ENCODE peak calls at places on chromosome 16, in five cellular contexts. One of them, this sample, is unnamed.
A peak's percentile ranks its signal among the peaks of the same experiment; 100 is the strongest.

GRCh38 chr16:85906349-85906748 is 7.4 kb downstream of the IRF8 start:
- DNase-seq in heart left ventricle: no peak
- DNase-seq in esophagus squamous epithelium: no peak
- DNase-seq in prostate gland: no peak
- DNase-seq in A549: no peak
- DNase-seq in this sample: peak; percentile 22

GRCh38 chr16:80723091-80723490 is 81.3 kb downstream of the CDYL2 start:
- DNase-seq in heart left ventricle: no peak
- DNase-seq in esophagus squamous epithelium: no peak
- DNase-seq in prostate gland: peak; percentile 17
- DNase-seq in A549: no peak
- DNase-seq in this sample: no peak

GRCh38 chr16:81397879-81398516 is 46.6 kb upstream of the CMIP start:
- DNase-seq in heart left ventricle: no peak
- DNase-seq in esophagus squamous epithelium: no peak
- DNase-seq in prostate gland: no peak
- DNase-seq in A549: no peak
- DNase-seq in this sample: no peak

GRCh38 chr16:67177743-67178699 is 5.7 kb downstream of the MATCAP1 start:
- DNase-seq in heart left ventricle: peak; percentile 71
- DNase-seq in esophagus squamous epithelium: no peak
- DNase-seq in prostate gland: peak; percentile 85
- DNase-seq in A549: peak; percentile 76
- DNase-seq in this sample: peak; percentile 95

GRCh38 chr16:84514874-84515835 is 10.7 kb upstream of the MEAK7 start:
- DNase-seq in heart left ventricle: no peak
- DNase-seq in esophagus squamous epithelium: peak; percentile 42
- DNase-seq in prostate gland: no peak
- DNase-seq in A549: no peak
- DNase-seq in this sample: no peak

GRCh38 chr16:14362774-14363371 is 267.2 kb downstream of the PARN start:
- DNase-seq in heart left ventricle: no peak
- DNase-seq in esophagus squamous epithelium: no peak
- DNase-seq in prostate gland: no peak
- DNase-seq in A549: no peak
- DNase-seq in this sample: no peak

GRCh38 chr16:52066951-52067350 is 480.0 kb downstream of the TOX3 start:
- DNase-seq in heart left ventricle: no peak
- DNase-seq in esophagus squamous epithelium: no peak
- DNase-seq in prostate gland: no peak
- DNase-seq in A549: no peak
- DNase-seq in this sample: no peak

GRCh38 chr16:84699712-84700517 is at the start of gene USP10:
- DNase-seq in heart left ventricle: peak; percentile 76
- DNase-seq in esophagus squamous epithelium: no peak
- DNase-seq in prostate gland: peak; percentile 68
- DNase-seq in A549: peak; percentile 81
- DNase-seq in this sample: peak; percentile 76

GRCh38 chr16:22692916-22693646 is 120.9 kb upstream of the HS3ST2 start:
- DNase-seq in heart left ventricle: no peak
- DNase-seq in esophagus squamous epithelium: no peak
- DNase-seq in prostate gland: no peak
- DNase-seq in A549: no peak
- DNase-seq in this sample: no peak

GRCh38 chr16:53291757-53292392 is 142.4 kb upstream of the RBL2 start:
- DNase-seq in heart left ventricle: no peak
- DNase-seq in esophagus squamous epithelium: no peak
- DNase-seq in prostate gland: no peak
- DNase-seq in A549: no peak
- DNase-seq in this sample: no peak

GRCh38 chr16:23148166-23148512 is 1.1 kb downstream of the USP31 start:
- DNase-seq in heart left ventricle: no peak
- DNase-seq in esophagus squamous epithelium: no peak
- DNase-seq in prostate gland: no peak
- DNase-seq in A549: peak; percentile 35
- DNase-seq in this sample: no peak

GRCh38 chr16:54031107-54031760 is 255.4 kb downstream of the IRX3 start:
- DNase-seq in heart left ventricle: no peak
- DNase-seq in esophagus squamous epithelium: no peak
- DNase-seq in prostate gland: no peak
- DNase-seq in A549: no peak
- DNase-seq in this sample: no peak

GRCh38 chr16:22255335-22255734 is 41.9 kb upstream of the POLR3E start:
- DNase-seq in heart left ventricle: no peak
- DNase-seq in esophagus squamous epithelium: no peak
- DNase-seq in prostate gland: no peak
- DNase-seq in A549: peak; percentile 42
- DNase-seq in this sample: no peak

GRCh38 chr16:31023627-31024226 is 9.6 kb upstream of the STX4 start:
- DNase-seq in heart left ventricle: no peak
- DNase-seq in esophagus squamous epithelium: no peak
- DNase-seq in prostate gland: no peak
- DNase-seq in A549: no peak
- DNase-seq in this sample: no peak

GRCh38 chr16:29674188-29674587 is 4.8 kb upstream of the QPRT start:
- DNase-seq in heart left ventricle: peak; percentile 50
- DNase-seq in esophagus squamous epithelium: no peak
- DNase-seq in prostate gland: peak; percentile 22
- DNase-seq in A549: no peak
- DNase-seq in this sample: no peak

GRCh38 chr16:89855986-89856385 is 17.4 kb upstream of the TCF25 start:
- DNase-seq in heart left ventricle: no peak
- DNase-seq in esophagus squamous epithelium: no peak
- DNase-seq in prostate gland: no peak
- DNase-seq in A549: no peak
- DNase-seq in this sample: no peak

GRCh38 chr16:88697831-88698693 is 8.1 kb downstream of the RNF166 start:
- DNase-seq in heart left ventricle: no peak
- DNase-seq in esophagus squamous epithelium: no peak
- DNase-seq in prostate gland: no peak
- DNase-seq in A549: no peak
- DNase-seq in this sample: no peak

GRCh38 chr16:52293209-52293608 is 253.7 kb downstream of the TOX3 start:
- DNase-seq in heart left ventricle: no peak
- DNase-seq in esophagus squamous epithelium: no peak
- DNase-seq in prostate gland: no peak
- DNase-seq in A549: no peak
- DNase-seq in this sample: no peak

GRCh38 chr16:35788381-35788780 is 2329.0 kb downstream of the TP53TG3F start:
- DNase-seq in heart left ventricle: no peak
- DNase-seq in esophagus squamous epithelium: no peak
- DNase-seq in prostate gland: no peak
- DNase-seq in A549: no peak
- DNase-seq in this sample: no peak

GRCh38 chr16:28897826-28898225 is 19.5 kb downstream of the ATP2A1 start:
- DNase-seq in heart left ventricle: no peak
- DNase-seq in esophagus squamous epithelium: no peak
- DNase-seq in prostate gland: no peak
- DNase-seq in A549: no peak
- DNase-seq in this sample: no peak

GRCh38 chr16:56610609-56611111 is 2.3 kb downstream of the MT2A start:
- DNase-seq in heart left ventricle: no peak
- DNase-seq in esophagus squamous epithelium: no peak
- DNase-seq in prostate gland: no peak
- DNase-seq in A549: no peak
- DNase-seq in this sample: no peak

GRCh38 chr16:27660507-27660906 is 110.6 kb downstream of the KATNIP start:
- DNase-seq in heart left ventricle: no peak
- DNase-seq in esophagus squamous epithelium: no peak
- DNase-seq in prostate gland: no peak
- DNase-seq in A549: no peak
- DNase-seq in this sample: no peak

GRCh38 chr16:66258916-66259845 is 107.3 kb upstream of the CDH5 start:
- DNase-seq in heart left ventricle: no peak
- DNase-seq in esophagus squamous epithelium: no peak
- DNase-seq in prostate gland: no peak
- DNase-seq in A549: no peak
- DNase-seq in this sample: no peak

GRCh38 chr16:66324785-66325184 is 41.7 kb upstream of the CDH5 start:
- DNase-seq in heart left ventricle: no peak
- DNase-seq in esophagus squamous epithelium: no peak
- DNase-seq in prostate gland: no peak
- DNase-seq in A549: peak; percentile 48
- DNase-seq in this sample: no peak

GRCh38 chr16:31502981-31503380 is 5.2 kb downstream of the RUSF1 start:
- DNase-seq in heart left ventricle: no peak
- DNase-seq in esophagus squamous epithelium: no peak
- DNase-seq in prostate gland: no peak
- DNase-seq in A549: no peak
- DNase-seq in this sample: no peak

GRCh38 chr16:47732122-47732805 is 271.1 kb downstream of the PHKB start:
- DNase-seq in heart left ventricle: no peak
- DNase-seq in esophagus squamous epithelium: no peak
- DNase-seq in prostate gland: no peak
- DNase-seq in A549: peak; percentile 28
- DNase-seq in this sample: no peak

GRCh38 chr16:24755201-24755874 is 25.9 kb downstream of the TNRC6A start:
- DNase-seq in heart left ventricle: no peak
- DNase-seq in esophagus squamous epithelium: no peak
- DNase-seq in prostate gland: no peak
- DNase-seq in A549: no peak
- DNase-seq in this sample: no peak

GRCh38 chr16:1474796-1475551 is at the start of gene CLCN7:
- DNase-seq in heart left ventricle: peak; percentile 92
- DNase-seq in esophagus squamous epithelium: peak; percentile 59
- DNase-seq in prostate gland: peak; percentile 90
- DNase-seq in A549: peak; percentile 92
- DNase-seq in this sample: peak; percentile 91
- H3K27ac ChIP-seq in heart left ventricle: peak within 1 kb of the TSS; percentile 96
- H3K27ac ChIP-seq in esophagus squamous epithelium: peak within 1 kb of the TSS; percentile 96
- H3K27ac ChIP-seq in prostate gland: peak within 1 kb of the TSS; percentile 81
- H3K27ac ChIP-seq in A549: peak within 1 kb of the TSS; percentile 97
- H3K27ac ChIP-seq in this sample: peak within 1 kb of the TSS; percentile 90

DNA sequence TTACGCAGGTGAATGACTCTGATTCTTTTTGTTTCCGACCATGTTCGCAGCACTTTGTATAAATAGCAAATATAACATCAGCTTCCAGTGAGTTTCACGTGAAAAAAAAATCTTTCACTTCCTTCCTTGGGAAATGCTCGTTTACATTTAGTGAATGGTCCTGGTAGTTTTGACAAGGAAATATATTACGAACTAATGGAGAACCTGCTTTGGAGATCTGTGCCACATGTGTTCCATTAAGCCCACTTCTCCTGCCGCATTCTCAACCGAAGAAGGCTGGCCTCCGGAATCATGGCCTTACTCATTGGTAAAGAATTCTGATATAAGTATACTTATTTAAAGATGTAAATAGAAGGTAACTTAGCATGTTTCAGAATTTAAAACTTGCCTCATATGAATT is 3.6 kb downstream of the CRAMP1 start:
- DNase-seq in heart left ventricle: no peak
- DNase-seq in esophagus squamous epithelium: no peak
- DNase-seq in prostate gland: no peak
- DNase-seq in A549: no peak
- DNase-seq in this sample: no peak
- H3K4me3 ChIP-seq in heart left ventricle: peak overlapping the region; percentile 92
- H3K4me3 ChIP-seq in esophagus squamous epithelium: no peak overlapping the region
- H3K4me3 ChIP-seq in prostate gland: peak overlapping the region; percentile 77
- H3K4me3 ChIP-seq in A549: no peak overlapping the region
- H3K4me3 ChIP-seq in this sample: no peak overlapping the region

DNA sequence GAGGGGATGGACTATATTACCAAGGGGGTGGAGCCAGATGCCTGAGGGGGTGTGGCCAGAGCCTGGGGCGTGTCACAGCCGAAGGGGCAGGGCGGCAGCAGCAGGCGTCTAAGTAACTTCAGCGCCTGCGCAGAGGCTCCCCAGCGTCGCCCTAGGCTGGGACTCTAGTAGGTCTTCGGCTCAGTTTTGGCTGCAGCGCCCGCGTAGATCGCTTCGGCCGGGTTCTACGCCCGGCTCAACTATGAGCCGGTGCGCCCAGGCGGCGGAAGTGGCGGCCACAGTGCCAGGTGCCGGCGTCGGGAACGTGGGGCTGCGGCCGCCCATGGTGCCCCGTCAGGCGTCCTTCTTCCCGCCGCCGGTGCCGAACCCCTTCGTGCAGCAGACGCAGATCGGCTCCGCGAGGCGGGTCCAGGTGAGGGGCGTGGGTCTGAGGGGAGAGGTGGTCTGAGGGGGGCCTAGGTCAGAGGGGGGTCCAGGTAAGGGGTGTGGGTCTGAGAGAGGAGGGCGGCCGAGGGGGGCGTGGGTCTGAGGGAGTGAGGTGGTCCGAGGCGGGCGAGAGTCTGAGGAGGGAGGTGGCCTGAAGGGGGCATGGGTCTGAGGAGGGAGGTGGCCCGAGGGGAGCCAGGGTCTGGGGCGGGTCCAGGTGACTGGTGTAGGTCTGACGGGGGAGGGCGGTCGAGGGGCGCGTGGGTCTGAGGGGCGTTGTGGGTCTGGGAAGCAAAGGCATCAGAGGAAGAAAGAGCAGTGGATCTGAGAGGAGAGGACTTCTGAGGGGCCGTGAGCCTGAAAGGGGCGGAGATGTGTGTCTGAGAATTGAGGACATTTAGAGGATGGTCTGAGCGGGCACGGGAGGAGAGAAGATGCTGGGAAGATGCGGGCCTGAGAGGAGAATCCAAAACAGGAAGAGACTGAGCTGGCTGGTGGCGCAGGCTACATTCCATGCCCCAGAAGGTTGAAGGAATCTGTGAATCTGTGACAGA is at the start of gene LPCAT2:
- DNase-seq in heart left ventricle: peak; percentile 90
- DNase-seq in esophagus squamous epithelium: no peak
- DNase-seq in prostate gland: peak; percentile 77
- DNase-seq in A549: peak; percentile 83
- DNase-seq in this sample: peak; percentile 89
- TF ChIP-seq POLR2A in heart left ventricle: peak; percentile 85
- TF ChIP-seq POLR2A in esophagus squamous epithelium: peak; percentile 76
- TF ChIP-seq POLR2A in prostate gland: peak; percentile 84
- TF ChIP-seq POLR2A in A549: peak; percentile 67
- TF ChIP-seq POLR2A in this sample: peak; percentile 70

GRCh38 chr16:75099738-75100615 is 16.6 kb downstream of the LDHD start:
- DNase-seq in heart left ventricle: peak; percentile 59
- DNase-seq in esophagus squamous epithelium: no peak
- DNase-seq in prostate gland: no peak
- DNase-seq in A549: no peak
- DNase-seq in this sample: no peak

GRCh38 chr16:75096730-75097129 is 19.9 kb downstream of the LDHD start:
- DNase-seq in heart left ventricle: no peak
- DNase-seq in esophagus squamous epithelium: no peak
- DNase-seq in prostate gland: peak; percentile 87
- DNase-seq in A549: no peak
- DNase-seq in this sample: peak; percentile 82

GRCh38 chr16:75097191-75097761 is 19.3 kb downstream of the LDHD start:
- DNase-seq in heart left ventricle: no peak
- DNase-seq in esophagus squamous epithelium: no peak
- DNase-seq in prostate gland: no peak
- DNase-seq in A549: no peak
- DNase-seq in this sample: no peak

GRCh38 chr16:75097941-75098897 is 18.4 kb downstream of the LDHD start:
- DNase-seq in heart left ventricle: no peak
- DNase-seq in esophagus squamous epithelium: no peak
- DNase-seq in prostate gland: no peak
- DNase-seq in A549: no peak
- DNase-seq in this sample: no peak

GRCh38 chr16:75099075-75099667 is 17.4 kb downstream of the LDHD start:
- DNase-seq in heart left ventricle: no peak
- DNase-seq in esophagus squamous epithelium: no peak
- DNase-seq in prostate gland: no peak
- DNase-seq in A549: no peak
- DNase-seq in this sample: no peak
- H3K27ac ChIP-seq in heart left ventricle: peak overlapping the region; percentile 75
- H3K27ac ChIP-seq in esophagus squamous epithelium: peak overlapping the region; percentile 82
- H3K27ac ChIP-seq in prostate gland: no peak overlapping the region
- H3K27ac ChIP-seq in A549: no peak overlapping the region
- H3K27ac ChIP-seq in this sample: no peak overlapping the region

GRCh38 chr16:87422106-87422505 is 30.0 kb downstream of the MAP1LC3B start:
- DNase-seq in heart left ventricle: no peak
- DNase-seq in esophagus squamous epithelium: no peak
- DNase-seq in prostate gland: no peak
- DNase-seq in A549: no peak
- DNase-seq in this sample: no peak
- H3K4me3 ChIP-seq in heart left ventricle: no peak overlapping the region
- H3K4me3 ChIP-seq in esophagus squamous epithelium: no peak overlapping the region
- H3K4me3 ChIP-seq in prostate gland: no peak overlapping the region
- H3K4me3 ChIP-seq in A549: no peak overlapping the region
- H3K4me3 ChIP-seq in this sample: no peak overlapping the region